ENCODE peak calls at places on chromosomes 4 and X, in seven cellular contexts. S, O, T, G, K, F and W are unnamed samples.
A peak's percentile ranks its signal among the peaks of the same experiment; 100 is the strongest.

GRCh38 chr4:80011636-80012236 is 61.3 kb downstream of the ANTXR2 start:
- DNase-seq in S (no peak), O (peak; percentile 85), T (no peak), G (peak; percentile 83), K (no peak), F (no peak), W (no peak)

GRCh38 chr4:85738721-85739120 is 263.8 kb downstream of the ARHGAP24 start:
- DNase-seq in S (no peak), O (no peak), T (no peak), G (no peak), K (no peak), F (no peak), W (no peak)

GRCh38 chr4:70993181-70994068 is at the start of gene DCK:
- DNase-seq in S (peak; percentile 91), O (peak; percentile 92), T (peak; percentile 89), G (peak; percentile 96), K (peak; percentile 94), F (peak; percentile 95), W (peak; percentile 97)

GRCh38 chr4:89305028-89305427 is 2.6 kb downstream of the GPRIN3 start:
- DNase-seq in S (peak; percentile 46), O (no peak), T (no peak), G (no peak), K (no peak), F (no peak), W (no peak)

GRCh38 chr4:84870398-84871163 is 95.9 kb downstream of the WDFY3 start:
- DNase-seq in S (peak; percentile 27), O (peak; percentile 94), T (no peak), G (peak; percentile 64), K (no peak), F (no peak), W (no peak)

GRCh38 chr4:95867919-95868318 is 28.0 kb downstream of the PDHA2 start:
- DNase-seq in S (peak; percentile 6), O (peak; percentile 5), T (no peak), G (peak; percentile 31), K (no peak), F (no peak), W (no peak)

GRCh38 chr4:102608190-102608589 is 107.0 kb downstream of the NFKB1 start:
- DNase-seq in S (no peak), O (no peak), T (no peak), G (no peak), K (no peak), F (no peak), W (no peak)

GRCh38 chr4:56731857-56732256 is 50.8 kb upstream of the HOPX start:
- DNase-seq in S (no peak), O (no peak), T (peak; percentile 69), G (no peak), K (peak; percentile 22), F (peak; percentile 75), W (no peak)

GRCh38 chr4:23788460-23788859 is 101.4 kb downstream of the PPARGC1A start:
- DNase-seq in S (no peak), O (no peak), T (no peak), G (no peak), K (no peak), F (no peak), W (no peak)

GRCh38 chrX:115138040-115138439 is 51.2 kb upstream of the RBMXL3 start:
- DNase-seq in S (no peak), O (no peak), T (no peak), G (no peak), K (no peak), F (no peak), W (no peak)

GRCh38 chr4:73142995-73143547 is 73.6 kb upstream of the COX18 start:
- DNase-seq in S (no peak), O (peak; percentile 8), T (no peak), G (peak; percentile 31), K (no peak), F (no peak), W (no peak)

GRCh38 chr4:138401330-138401729 is 159.2 kb upstream of the SLC7A11 start:
- DNase-seq in S (no peak), O (peak; percentile 11), T (no peak), G (no peak), K (peak; percentile 24), F (no peak), W (peak; percentile 53)

GRCh38 chr4:108313546-108314339 is 145.0 kb upstream of the LEF1 start:
- DNase-seq in S (no peak), O (no peak), T (no peak), G (no peak), K (no peak), F (no peak), W (no peak)

GRCh38 chrX:19554786-19555185 is 39.5 kb upstream of the MAP3K15 start:
- DNase-seq in S (no peak), O (no peak), T (no peak), G (peak; percentile 83), K (no peak), F (no peak), W (no peak)

GRCh38 chr4:150251752-150252190 is 173.5 kb downstream of the DCLK2 start:
- DNase-seq in S (no peak), O (no peak), T (no peak), G (no peak), K (no peak), F (no peak), W (no peak)

GRCh38 chrX:68889244-68889643 is 60.4 kb downstream of the EFNB1 start:
- DNase-seq in S (no peak), O (no peak), T (no peak), G (no peak), K (no peak), F (no peak), W (no peak)

GRCh38 chr4:113070755-113071154 is 21.3 kb downstream of the ANK2 start:
- DNase-seq in S (no peak), O (no peak), T (no peak), G (no peak), K (no peak), F (no peak), W (no peak)

GRCh38 chrX:13691845-13692334 is 3.0 kb downstream of the RAB9A start:
- DNase-seq in S (no peak), O (no peak), T (no peak), G (no peak), K (no peak), F (no peak), W (no peak)

GRCh38 chr4:149077142-149077541 is 634.9 kb upstream of the NR3C2 start:
- DNase-seq in S (no peak), O (no peak), T (no peak), G (no peak), K (no peak), F (no peak), W (no peak)

GRCh38 chr4:155780773-155781172 is 22.0 kb downstream of the GUCY1B1 start:
- DNase-seq in S (no peak), O (no peak), T (no peak), G (no peak), K (no peak), F (no peak), W (no peak)

GRCh38 chrX:2627272-2627867 is 63.7 kb upstream of the CD99 start:
- DNase-seq in S (peak; percentile 74), O (peak; percentile 57), T (no peak), G (peak; percentile 40), K (no peak), F (no peak), W (no peak)

GRCh38 chrX:134423606-134424005 is 36.4 kb upstream of the HPRT1 start:
- DNase-seq in S (peak; percentile 45), O (peak; percentile 35), T (no peak), G (peak; percentile 47), K (no peak), F (no peak), W (no peak)

GRCh38 chr4:18923496-18924161 is 902.1 kb upstream of the LCORL start:
- DNase-seq in S (no peak), O (no peak), T (no peak), G (no peak), K (no peak), F (no peak), W (no peak)
- H3K9me3 ChIP-seq in S (no peaks in the 10 kb centered on the region), O (no peaks in the 10 kb centered on the region), T (no peaks in the 10 kb centered on the region), G (peaks cover 5% of the 10 kb centered on the region), K (peaks cover 12% of the 10 kb centered on the region), F (peaks cover 2% of the 10 kb centered on the region), W (no peaks in the 10 kb centered on the region)

DNA sequence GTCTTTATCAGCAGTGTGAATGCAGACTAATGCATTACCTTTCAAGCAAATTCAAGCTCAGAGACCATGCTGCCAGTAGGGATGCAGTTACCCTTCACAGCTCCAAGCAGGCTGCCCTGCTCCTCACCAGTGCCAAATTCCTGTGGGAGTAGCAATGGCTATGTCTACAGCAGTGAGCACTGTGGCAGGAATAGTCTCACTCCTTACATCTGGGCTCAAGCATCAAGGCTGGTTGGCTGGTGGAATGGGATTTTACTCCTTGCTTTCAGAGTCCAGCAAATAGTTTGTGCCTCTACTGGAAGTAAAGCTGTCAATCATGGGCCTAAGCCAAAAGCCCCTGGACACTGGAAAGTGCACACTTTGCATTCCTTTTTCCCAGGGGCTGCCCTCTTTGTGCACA is 1030.8 kb downstream of the SH3BGRL start:
- DNase-seq in S (no peak), O (no peak), T (no peak), G (no peak), K (no peak), F (no peak), W (no peak)
- H3K9me3 ChIP-seq in S (no peaks in the 10 kb centered on the region), O (no peaks in the 10 kb centered on the region), T (no peaks in the 10 kb centered on the region), G (peaks cover 13% of the 10 kb centered on the region), K (peaks cover 30% of the 10 kb centered on the region), F (peaks cover 8% of the 10 kb centered on the region), W (no peaks in the 10 kb centered on the region)

DNA sequence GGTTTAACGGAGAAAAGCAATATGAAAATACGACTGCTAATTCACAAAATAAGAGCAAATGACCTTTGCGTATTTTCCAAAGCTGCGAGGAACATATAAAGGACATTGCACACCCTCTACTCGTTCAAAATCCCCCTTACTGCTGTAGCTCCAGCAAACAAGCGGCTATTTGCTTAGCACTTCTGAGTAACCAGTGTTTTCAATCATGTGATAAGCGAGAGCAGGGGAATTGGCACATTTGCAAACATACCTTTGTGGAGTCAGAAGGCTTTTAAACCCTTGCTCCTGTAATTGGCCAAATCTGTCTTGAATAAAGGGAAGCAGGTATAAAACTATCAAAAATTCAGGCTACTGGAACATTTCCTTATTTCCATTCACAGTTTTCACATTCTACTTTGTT is 610.2 kb downstream of the UBE2NL start:
- DNase-seq in S (no peak), O (no peak), T (no peak), G (no peak), K (no peak), F (no peak), W (no peak)
- H3K9me3 ChIP-seq in S (no peaks in the 10 kb centered on the region), O (no peaks in the 10 kb centered on the region), T (no peaks in the 10 kb centered on the region), G (peaks cover 5% of the 10 kb centered on the region), K (no peaks in the 10 kb centered on the region), F (no peaks in the 10 kb centered on the region), W (no peaks in the 10 kb centered on the region)

DNA sequence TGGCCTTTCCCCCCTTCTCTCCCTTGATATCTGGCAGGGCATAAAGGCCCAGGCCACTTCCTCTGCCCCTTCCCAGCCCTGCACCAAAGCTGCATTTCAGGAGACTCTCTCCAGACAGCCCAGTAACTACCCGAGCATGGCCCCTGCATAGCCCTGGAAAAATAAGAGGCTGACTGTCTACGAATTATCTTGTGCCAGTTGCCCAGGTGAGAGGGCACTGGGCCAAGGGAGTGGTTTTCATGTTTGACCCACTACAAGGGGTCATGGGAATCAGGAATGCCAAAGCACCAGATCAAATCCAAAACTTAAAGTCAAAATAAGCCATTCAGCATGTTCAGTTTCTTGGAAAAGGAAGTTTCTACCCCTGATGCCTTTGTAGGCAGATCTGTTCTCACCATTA is 183.8 kb downstream of the AR start:
- DNase-seq in S (no peak), O (no peak), T (no peak), G (no peak), K (no peak), F (no peak), W (no peak)
- H3K9me3 ChIP-seq in S (no peaks in the 10 kb centered on the region), O (no peaks in the 10 kb centered on the region), T (no peaks in the 10 kb centered on the region), G (no peaks in the 10 kb centered on the region), K (no peaks in the 10 kb centered on the region), F (no peaks in the 10 kb centered on the region), W (no peaks in the 10 kb centered on the region)